ENCODE peak calls at places on chromosomes 7 and 10, in eight cellular contexts. A is endothelial cell of umbilical vein, K is Panc1, J is HCT116, Y is stomach, X is breast epithelium, F is GM12878, L is GM23338. G is an unnamed sample. For H3K4me1, the result is how much of the 10 kb centered on the place peaks cover.

GRCh38 chr7:41298343-41298875 is 404.5 kb downstream of the INHBA start:
- DNase-seq in A (no peak), K (no peak), J (no peak), Y (no peak), X (no peak), F (no peak), L (no peak), G (no peak)

GRCh38 chr7:45888185-45888992 is at the start of gene IGFBP1:
- DNase-seq in A (peak), K (no peak), J (no peak), Y (no peak), X (no peak), F (no peak), L (peak), G (peak)

GRCh38 chr10:74822583-74823089 is 3.8 kb upstream of the KAT6B start:
- DNase-seq in A (no peak), K (no peak), J (no peak), Y (no peak), X (no peak), F (no peak), L (no peak), G (no peak)

GRCh38 chr7:116197355-116197754 is 13.0 kb upstream of the TES start:
- DNase-seq in A (no peak), K (no peak), J (no peak), Y (no peak), X (no peak), F (no peak), L (no peak), G (no peak)

GRCh38 chr7:110090113-110090820 is 1000.7 kb upstream of the LRRN3 start:
- DNase-seq in A (peak), K (peak), J (peak), Y (no peak), X (no peak), F (no peak), L (peak), G (no peak)

GRCh38 chr10:48309711-48310226 is 3.3 kb downstream of the MAPK8 start:
- DNase-seq in A (peak), K (peak), J (peak), Y (no peak), X (no peak), F (no peak), L (no peak), G (no peak)

GRCh38 chr7:106848851-106849442 is 16.1 kb upstream of the PIK3CG start:
- DNase-seq in A (no peak), K (no peak), J (no peak), Y (no peak), X (no peak), F (no peak), L (no peak), G (peak)

GRCh38 chr7:105831824-105832535 is 44.4 kb downstream of the ATXN7L1 start:
- DNase-seq in A (peak), K (no peak), J (no peak), Y (no peak), X (no peak), F (no peak), L (no peak), G (no peak)

GRCh38 chr7:139231513-139232376 is 708 bp downstream of the UBN2 start:
- DNase-seq in A (peak), K (no peak), J (no peak), Y (peak), X (no peak), F (no peak), L (peak), G (no peak)

GRCh38 chr7:141558544-141559183 is 7.5 kb downstream of the AGK start:
- DNase-seq in A (peak), K (no peak), J (no peak), Y (no peak), X (no peak), F (peak), L (no peak), G (no peak)

GRCh38 chr10:27542812-27543211 is 38.7 kb downstream of the RAB18 start:
- DNase-seq in A (no peak), K (no peak), J (no peak), Y (no peak), X (no peak), F (no peak), L (no peak), G (no peak)

GRCh38 chr10:84360634-84361365 is 32.4 kb downstream of the CCSER2 start:
- DNase-seq in A (peak), K (no peak), J (no peak), Y (no peak), X (no peak), F (no peak), L (peak), G (no peak)

GRCh38 chr7:33680682-33681081 is 224.7 kb upstream of the BMPER start:
- DNase-seq in A (no peak), K (no peak), J (no peak), Y (no peak), X (no peak), F (no peak), L (no peak), G (no peak)

GRCh38 chr10:24360286-24361127 is 151.6 kb downstream of the KIAA1217 start:
- DNase-seq in A (peak), K (peak), J (peak), Y (peak), X (peak), F (no peak), L (peak), G (no peak)

GRCh38 chr10:123147635-123148413 is at the start of gene HMX2:
- DNase-seq in A (no peak), K (no peak), J (no peak), Y (no peak), X (no peak), F (no peak), L (peak), G (peak)

GRCh38 chr10:69721690-69722310 is 79.9 kb upstream of the COL13A1 start:
- DNase-seq in A (peak), K (no peak), J (no peak), Y (no peak), X (no peak), F (no peak), L (peak), G (no peak)

GRCh38 chr7:80231719-80232118 is 97.1 kb downstream of the GNAI1 start:
- DNase-seq in A (no peak), K (no peak), J (no peak), Y (no peak), X (no peak), F (no peak), L (no peak), G (no peak)

GRCh38 chr7:4862156-4862555 is 326 bp upstream of the PAPOLB start:
- DNase-seq in A (no peak), K (no peak), J (no peak), Y (no peak), X (no peak), F (no peak), L (no peak), G (no peak)

GRCh38 chr10:43980313-43980712 is 331.6 kb upstream of the ZNF32 start:
- DNase-seq in A (no peak), K (no peak), J (no peak), Y (no peak), X (no peak), F (no peak), L (no peak), G (no peak)

GRCh38 chr10:48363617-48364355 is 57.3 kb downstream of the MAPK8 start:
- DNase-seq in A (peak), K (peak), J (peak), Y (peak), X (peak), F (peak), L (peak), G (no peak)

GRCh38 chr10:132570771-132571564 is 33.4 kb downstream of the INPP5A start:
- DNase-seq in A (no peak), K (no peak), J (no peak), Y (peak), X (no peak), F (peak), L (no peak), G (no peak)

GRCh38 chr10:11683529-11684320 is 58.5 kb upstream of the ECHDC3 start:
- DNase-seq in A (no peak), K (no peak), J (no peak), Y (no peak), X (no peak), F (no peak), L (no peak), G (no peak)

GRCh38 chr10:62467509-62467908 is 93.3 kb downstream of the ZNF365 start:
- DNase-seq in A (no peak), K (no peak), J (no peak), Y (no peak), X (no peak), F (no peak), L (no peak), G (no peak)

GRCh38 chr7:129690701-129691100 is 79.2 kb downstream of the NRF1 start:
- DNase-seq in A (peak), K (no peak), J (no peak), Y (no peak), X (no peak), F (no peak), L (no peak), G (no peak)

GRCh38 chr10:110074298-110074697 is 66.5 kb downstream of the ADD3 start:
- DNase-seq in A (peak), K (no peak), J (no peak), Y (no peak), X (no peak), F (no peak), L (no peak), G (no peak)

GRCh38 chr10:63614371-63614891 is 93.2 kb downstream of the REEP3 start:
- DNase-seq in A (no peak), K (no peak), J (no peak), Y (no peak), X (no peak), F (no peak), L (no peak), G (no peak)

GRCh38 chr7:108197371-108198091 is 67.4 kb upstream of the LAMB4 start:
- DNase-seq in A (no peak), K (no peak), J (no peak), Y (no peak), X (no peak), F (no peak), L (no peak), G (no peak)

GRCh38 chr7:97731736-97732370 is at the start of gene TAC1:
- DNase-seq in A (no peak), K (no peak), J (no peak), Y (no peak), X (no peak), F (no peak), L (peak), G (no peak)

GRCh38 chr10:45353176-45353575 is 20.8 kb upstream of the ALOX5 start:
- DNase-seq in A (no peak), K (no peak), J (no peak), Y (no peak), X (no peak), F (no peak), L (no peak), G (no peak)

DNA sequence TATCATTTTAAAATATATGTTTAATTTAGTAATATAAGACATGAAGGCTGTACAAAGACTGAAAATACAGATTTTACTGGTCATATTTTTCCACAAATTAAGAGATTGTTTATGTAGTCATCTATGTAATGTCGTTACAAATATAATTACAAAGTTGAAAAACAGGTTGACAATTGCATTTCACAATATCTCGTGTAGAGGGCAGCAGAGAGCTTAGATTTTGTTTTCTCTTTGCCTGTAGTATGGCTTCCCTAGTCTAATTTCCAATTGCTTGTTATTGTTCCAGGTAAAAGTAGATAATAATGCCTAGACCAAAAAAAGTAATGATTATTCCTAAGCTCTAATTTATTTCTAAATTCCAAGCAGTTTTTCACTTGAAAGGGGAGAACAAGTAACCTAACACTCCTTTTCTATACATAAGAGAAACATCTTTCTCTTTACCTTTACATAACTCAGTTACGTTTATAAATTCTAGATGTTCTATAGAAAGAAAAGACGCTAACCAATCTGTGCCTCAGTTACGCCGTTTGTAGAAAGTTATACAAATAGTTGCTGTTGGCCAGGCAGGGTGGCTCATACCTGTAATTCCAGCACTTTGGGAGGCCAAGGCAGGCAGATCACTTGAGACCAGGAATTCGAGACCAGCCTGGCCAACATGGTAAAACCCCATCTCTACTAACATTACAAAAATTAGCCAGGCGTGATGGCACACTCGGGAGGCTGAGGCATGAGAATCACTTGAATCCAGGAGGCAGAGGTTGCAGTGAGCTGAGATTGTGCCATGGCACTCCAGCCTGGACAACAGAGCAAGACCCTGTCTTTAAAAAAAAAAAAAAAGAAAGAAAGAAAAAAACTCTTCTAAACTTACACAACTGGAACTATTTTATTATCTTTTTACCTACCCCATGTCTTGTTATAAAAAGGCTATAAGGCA is 30.0 kb downstream of the NET1 start:
- DNase-seq in A (peak), K (no peak), J (peak), Y (no peak), X (no peak), F (no peak), L (peak), G (no peak)
- TF ChIP-seq CTCF in A (peak), K (peak), J (peak), Y (no peak), X (peak), F (peak), L (peak), G (peak)

DNA sequence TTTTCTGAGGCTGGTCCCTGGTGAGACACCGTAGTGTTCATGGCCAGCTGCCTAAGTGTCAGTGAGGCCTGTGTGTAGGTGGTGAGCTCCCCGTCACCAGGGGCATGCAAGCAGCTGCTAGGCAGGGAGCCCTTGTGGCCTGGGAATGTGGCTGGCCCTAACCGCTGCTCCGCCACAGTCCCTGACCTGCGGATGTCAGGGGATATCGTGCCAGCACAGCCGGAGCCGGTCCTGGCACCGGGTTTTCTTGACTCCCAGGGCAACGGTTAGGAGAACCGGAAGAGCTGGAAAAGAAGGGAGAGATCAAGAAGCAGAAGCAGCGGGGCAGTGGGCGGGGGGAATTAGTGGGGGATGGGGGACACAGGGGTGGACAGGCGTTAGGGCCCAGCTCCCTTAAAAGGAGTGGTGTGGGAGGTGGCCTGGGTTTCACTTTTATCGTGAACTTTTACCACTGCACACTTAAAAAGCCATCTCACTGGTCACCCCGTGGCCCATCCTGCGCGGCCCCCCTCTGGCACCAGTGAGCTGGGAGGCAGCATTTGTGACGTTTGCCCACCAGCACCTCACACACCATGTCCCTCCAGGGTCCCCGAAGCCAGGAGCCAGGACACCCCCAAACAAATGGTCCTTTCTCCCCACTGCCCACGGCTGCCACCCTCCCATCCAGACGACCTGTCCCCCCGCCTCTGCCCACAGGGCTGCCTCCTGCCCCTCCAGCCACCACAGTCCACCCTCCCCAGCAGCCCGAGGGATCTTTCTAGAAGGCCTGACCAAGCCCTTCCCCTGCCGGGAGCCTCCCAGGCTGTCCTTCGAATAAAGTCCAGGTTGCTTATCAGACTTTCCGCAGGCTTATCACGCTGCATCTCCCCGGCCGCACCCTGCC is 1.7 kb upstream of the MICALL2 start:
- DNase-seq in A (peak), K (no peak), J (no peak), Y (peak), X (peak), F (no peak), L (peak), G (peak)
- TF ChIP-seq POLR2AphosphoS5 in A (no peak), K (peak), J (no peak), Y (no peak), X (no peak), F (no peak), L (no peak), G (peak)

DNA sequence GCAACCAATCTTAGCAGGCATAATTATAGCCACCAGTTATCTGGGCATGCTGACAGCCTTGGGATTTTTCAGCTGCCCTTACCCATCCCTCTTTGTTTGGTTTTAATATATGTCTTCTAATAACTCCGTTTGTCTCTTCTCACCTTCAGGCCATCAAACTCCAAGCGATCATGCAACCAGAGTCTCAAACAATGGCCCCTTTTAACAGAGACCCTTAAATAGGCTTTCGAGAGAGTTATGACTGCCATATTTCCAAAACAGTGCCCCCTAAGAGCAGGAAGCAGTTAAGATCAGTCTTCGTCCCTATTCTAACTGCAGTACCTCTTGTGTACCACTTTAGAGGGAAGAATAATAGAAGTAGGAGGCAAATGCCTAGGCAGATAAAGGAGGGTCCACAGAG is 157.5 kb downstream of the DGKB start:
- DNase-seq in A (no peak), K (no peak), J (no peak), Y (no peak), X (no peak), F (no peak), L (no peak), G (no peak)
- H3K4me1 ChIP-seq in A (under half), K (under half), J (under half), Y (under half), X (under half), F (under half), L (under half), G (under half)

DNA sequence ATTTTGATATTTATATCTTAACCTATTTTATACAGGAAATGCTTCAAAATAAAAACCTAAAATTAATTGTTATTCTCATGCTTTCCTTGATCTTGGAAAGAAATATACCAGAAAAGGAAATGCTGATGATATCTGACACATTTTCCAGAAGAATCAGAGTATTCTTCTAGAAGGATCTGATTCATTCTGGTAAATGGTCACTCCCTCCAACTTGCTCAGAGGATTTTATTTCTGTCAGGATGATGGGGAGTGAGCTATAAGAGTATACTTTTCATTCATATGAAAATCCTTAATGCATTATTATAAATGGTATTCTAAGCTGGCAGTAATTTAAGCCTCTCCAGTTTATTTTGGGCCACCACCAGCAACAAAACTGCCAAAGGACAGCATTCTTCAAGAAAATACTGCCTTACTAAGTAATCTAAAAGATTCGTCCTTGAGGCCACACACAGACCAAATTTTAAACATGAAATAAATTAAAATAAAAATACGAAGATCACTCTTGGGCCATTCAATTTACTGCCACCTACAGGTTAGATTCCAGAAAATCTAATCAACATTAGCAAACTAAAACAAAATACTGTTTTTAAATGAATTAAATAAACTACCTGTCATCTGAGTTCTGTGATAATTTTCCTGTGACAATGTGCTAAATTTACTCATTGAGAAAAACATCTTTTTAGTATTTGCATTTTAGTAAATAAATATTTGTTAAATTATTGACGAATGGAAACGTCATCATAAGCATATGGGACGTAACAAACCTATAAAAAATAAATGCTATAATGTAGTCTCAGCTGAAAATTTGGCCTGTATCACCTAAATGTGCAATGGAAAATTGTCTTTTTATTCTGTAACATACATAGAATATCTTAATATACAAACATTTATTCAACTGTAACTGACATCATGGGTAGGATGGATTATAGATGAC is 71.9 kb downstream of the ITGB8 start:
- DNase-seq in A (peak), K (no peak), J (no peak), Y (no peak), X (no peak), F (no peak), L (peak), G (no peak)
- TF ChIP-seq CTCF in A (peak), K (peak), J (peak), Y (no peak), X (peak), F (peak), L (peak), G (peak)

GRCh38 chr10:31120392-31120791 is 88.7 kb upstream of the ZNF438 start:
- DNase-seq in A (no peak), K (no peak), J (no peak), Y (no peak), X (no peak), F (no peak), L (no peak), G (no peak)
- TF ChIP-seq POLR2AphosphoS5 in A (no peak), K (no peak), J (no peak), Y (no peak), X (no peak), F (no peak), L (no peak), G (no peak)

G was measured in esophagus muscularis mucosa.